ENCODE peak calls at places on chromosomes 6 and 20, in nine cellular contexts. Z is lower leg skin, P is MCF 10A, S is AG10803, V is OCI-LY7, K is testis, F is Calu3, R is AG04450, B is bronchial epithelial cell. Q is an unnamed sample.

GRCh38 chr20:50992733-50993457 is 30.0 kb downstream of the KCNG1 start:
- DNase-seq in F (peak; percentile 75), S (peak; percentile 67), R (no peak), P (peak; percentile 77), B (peak; percentile 70), V (peak; percentile 70), Z (no peak), K (peak; percentile 93), Q (peak; percentile 53)

GRCh38 chr20:48384147-48384818 is 443.5 kb downstream of the PREX1 start:
- DNase-seq in R (no peak), Z (no peak), V (peak; percentile 49), P (peak; percentile 8), S (no peak), B (no peak), F (peak; percentile 57), K (peak; percentile 66), Q (peak; percentile 44)

GRCh38 chr6:34423254-34423653 is 2.6 kb downstream of the RPS10 start:
- DNase-seq in B (no peak), P (no peak), V (no peak), Z (no peak), R (no peak), S (no peak), K (no peak), F (no peak), Q (no peak)

GRCh38 chr6:159693894-159694545 is 979 bp upstream of the SOD2 start:
- DNase-seq in Z (peak; percentile 58), R (no peak), S (no peak), F (peak; percentile 54), V (no peak), K (peak; percentile 43), P (peak; percentile 87), B (peak; percentile 91), Q (peak; percentile 22)

GRCh38 chr6:163536770-163537169 is 122.3 kb downstream of the QKI start:
- DNase-seq in F (no peak), S (peak; percentile 29), Z (no peak), K (no peak), B (no peak), V (no peak), R (no peak), P (peak; percentile 57), Q (no peak)

GRCh38 chr20:62069741-62070216 is 4.1 kb upstream of the TAF4 start:
- DNase-seq in B (no peak), V (no peak), S (peak; percentile 73), R (no peak), K (no peak), P (no peak), F (no peak), Z (no peak), Q (no peak)

GRCh38 chr6:99241905-99242534 is 107.5 kb downstream of the FAXC start:
- DNase-seq in Z (no peak), P (peak; percentile 42), R (peak; percentile 1), F (peak; percentile 53), V (peak; percentile 7), S (peak; percentile 24), K (peak; percentile 32), B (peak; percentile 51), Q (peak; percentile 22)

GRCh38 chr6:167851349-167851952 is 24.7 kb downstream of the AFDN start:
- DNase-seq in R (no peak), Z (no peak), S (no peak), V (no peak), K (no peak), F (no peak), B (peak; percentile 66), P (no peak), Q (no peak)

GRCh38 chr20:22207280-22207679 is 377.1 kb downstream of the FOXA2 start:
- DNase-seq in F (no peak), K (no peak), Z (no peak), R (no peak), P (no peak), B (no peak), S (no peak), V (peak; percentile 10), Q (no peak)

GRCh38 chr6:65289491-65289890 is 417.5 kb downstream of the EYS start:
- DNase-seq in V (no peak), Z (no peak), K (no peak), P (peak; percentile 54), F (no peak), S (no peak), R (no peak), B (peak; percentile 1), Q (no peak)

GRCh38 chr6:135521431-135521830 is 23.9 kb upstream of the AHI1 start:
- DNase-seq in S (peak; percentile 77), V (no peak), F (no peak), B (no peak), R (no peak), P (no peak), Z (no peak), K (no peak), Q (no peak)
- TF ChIP-seq CTCF in S (no peak), V (no peak), F (no peak), B (no peak), R (no peak), P (no peak), Z (no peak), K (no peak), Q (no peak)

GRCh38 chr20:33656010-33656782 is 5.9 kb upstream of the C20orf144 start:
- DNase-seq in S (no peak), P (no peak), R (no peak), K (no peak), B (no peak), F (no peak), Z (no peak), V (no peak), Q (no peak)
- TF ChIP-seq CTCF in S (no peak), P (no peak), R (no peak), K (no peak), B (no peak), F (no peak), Z (no peak), V (no peak), Q (no peak)

GRCh38 chr6:170243791-170244291 is 47.0 kb downstream of the DLL1 start:
- DNase-seq in P (no peak), Z (no peak), F (no peak), R (no peak), K (no peak), V (no peak), S (no peak), B (no peak), Q (no peak)
- TF ChIP-seq CTCF in P (no peak), Z (no peak), F (no peak), R (no peak), K (no peak), V (no peak), S (no peak), B (no peak), Q (no peak)

DNA sequence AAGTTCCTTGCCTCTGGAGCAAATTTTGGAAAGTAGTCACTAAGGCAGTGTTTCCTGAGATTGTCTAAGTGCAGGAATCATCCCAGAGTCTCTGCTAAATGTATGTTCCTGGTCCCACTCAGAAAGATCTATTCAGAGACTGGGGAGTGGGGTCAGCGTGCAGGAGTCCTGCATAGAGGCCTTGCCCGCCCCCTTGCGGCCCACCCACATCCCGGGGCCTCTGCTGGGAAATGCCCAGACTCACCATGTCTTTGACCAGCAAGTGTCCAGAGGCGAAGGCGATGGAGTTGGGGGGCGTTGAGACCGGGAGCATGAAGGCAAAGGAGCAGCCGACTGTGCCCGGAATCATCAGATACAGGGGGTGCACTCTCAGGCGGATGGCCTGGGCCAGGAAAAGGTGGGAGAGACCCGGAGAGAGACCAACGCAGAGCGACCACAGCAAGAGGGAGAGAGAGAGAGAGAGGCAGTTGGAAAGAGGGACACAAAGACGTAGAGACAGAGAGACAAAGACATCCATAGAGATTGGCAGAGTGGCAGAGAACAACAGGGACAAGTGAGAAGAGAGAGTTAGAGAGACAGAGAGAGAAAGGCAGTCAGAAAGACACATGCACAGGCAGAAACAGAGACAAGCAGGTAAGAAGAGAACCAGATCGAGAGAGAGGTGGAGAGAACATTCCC is 12.9 kb upstream of the OCSTAMP start:
- DNase-seq in V (no peak), R (no peak), Z (no peak), S (no peak), B (no peak), K (peak; percentile 25), P (no peak), F (no peak), Q (no peak)
- TF ChIP-seq CTCF in V (no peak), R (no peak), Z (no peak), S (no peak), B (no peak), K (no peak), P (no peak), F (no peak), Q (no peak)

GRCh38 chr6:132264101-132264500 is 137.2 kb downstream of the MOXD1 start:
- DNase-seq in F (no peak), V (no peak), R (no peak), B (no peak), P (no peak), S (no peak), Z (no peak), K (no peak), Q (no peak)

GRCh38 chr6:132256457-132256856 is 144.8 kb downstream of the MOXD1 start:
- DNase-seq in K (no peak), P (no peak), R (no peak), V (no peak), F (no peak), B (no peak), S (no peak), Z (no peak), Q (no peak)

GRCh38 chr6:132257561-132257960 is 143.7 kb downstream of the MOXD1 start:
- DNase-seq in F (no peak), K (no peak), V (no peak), S (no peak), B (peak; percentile 87), P (no peak), R (no peak), Z (no peak), Q (no peak)

GRCh38 chr6:132259070-132259469 is 142.2 kb downstream of the MOXD1 start:
- DNase-seq in S (peak; percentile 52), P (peak; percentile 30), F (peak; percentile 19), R (no peak), B (peak; percentile 49), V (peak; percentile 45), K (no peak), Z (no peak), Q (no peak)

DNA sequence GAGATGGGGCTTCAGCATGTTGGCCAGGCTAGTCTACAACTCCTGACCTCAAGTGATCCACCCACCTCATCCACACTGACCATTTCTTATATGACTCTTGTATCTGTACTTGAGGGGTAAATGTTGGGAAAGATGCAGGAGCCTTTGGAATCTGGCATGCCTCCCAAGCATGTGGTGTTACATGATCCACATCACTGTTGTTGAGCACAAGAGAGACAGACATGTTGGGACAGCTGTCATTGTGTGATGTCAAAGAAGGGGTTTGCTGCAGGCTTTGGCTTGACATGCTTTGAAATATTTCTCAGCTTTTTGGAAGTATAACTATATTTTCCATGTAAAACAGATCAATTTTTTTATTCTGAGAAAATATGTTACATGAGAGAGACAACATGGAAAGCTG is 139.9 kb downstream of the MOXD1 start:
- DNase-seq in R (no peak), Z (no peak), V (no peak), S (peak; percentile 25), F (no peak), K (no peak), P (peak; percentile 30), B (peak; percentile 81), Q (no peak)
- TF ChIP-seq CTCF in R (no peak), Z (no peak), V (no peak), S (no peak), F (no peak), K (no peak), P (no peak), B (no peak), Q (no peak)

DNA sequence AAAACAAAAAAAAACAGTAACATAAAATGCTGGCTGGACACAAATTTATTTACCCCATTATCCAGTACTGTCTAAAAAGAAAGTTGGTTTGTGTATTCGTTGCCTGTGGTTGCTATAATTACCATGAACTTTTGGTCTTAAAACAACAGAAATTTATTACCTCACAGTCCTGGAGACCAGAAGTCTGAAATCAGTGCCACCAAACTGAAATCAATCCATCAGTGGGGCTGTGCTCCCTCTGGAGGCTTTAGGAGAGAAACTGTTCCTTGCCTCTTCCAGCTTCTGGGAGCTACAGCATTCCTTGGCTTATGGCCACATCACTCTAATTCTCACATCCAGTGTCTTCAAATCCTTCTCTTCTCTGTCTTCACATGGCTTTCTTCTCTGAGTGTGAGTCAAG is 79.4 kb downstream of the SNX5 start:
- DNase-seq in Z (no peak), P (peak; percentile 40), K (no peak), F (no peak), S (peak; percentile 66), V (no peak), R (no peak), B (no peak), Q (no peak)
- TF ChIP-seq CTCF in Z (no peak), P (no peak), K (no peak), F (no peak), S (peak; percentile 46), V (peak; percentile 35), R (peak; percentile 3), B (no peak), Q (no peak)

Q was measured in GM10248.